ENCODE peak calls at places on chromosomes 7 and 10, in six cellular contexts. D is GM12878, H is HepG2, C is HCT116, Q is K562, R is H1. Z is an unnamed sample.

GRCh38 chr7:123004931-123005330 is 9.4 kb upstream of the TAS2R16 start:
- DNase-seq in D (no peak), H (no peak), C (no peak), Q (no peak), R (no peak), Z (no peak)

GRCh38 chr7:156368053-156368452 is 272.5 kb upstream of the RNF32 start:
- DNase-seq in D (no peak), H (no peak), C (no peak), Q (no peak), R (no peak), Z (no peak)

GRCh38 chr10:114825513-114826253 is 4.1 kb downstream of the FHIP2A start:
- DNase-seq in D (peak; percentile 55), H (no peak), C (no peak), Q (no peak), R (no peak), Z (no peak)

GRCh38 chr10:26839966-26840627 is 20.7 kb downstream of the ABI1 start:
- DNase-seq in D (no peak), H (no peak), C (no peak), Q (no peak), R (no peak), Z (no peak)

GRCh38 chr7:13879994-13880686 is 109.3 kb downstream of the ETV1 start:
- DNase-seq in D (no peak), H (no peak), C (peak; percentile 40), Q (no peak), R (no peak), Z (no peak)

GRCh38 chr7:159130199-159130775 is 14.4 kb downstream of the VIPR2 start:
- DNase-seq in D (no peak), H (no peak), C (no peak), Q (no peak), R (no peak), Z (no peak)

GRCh38 chr7:43849069-43849468 is 20.2 kb downstream of the MRPS24 start:
- DNase-seq in D (no peak), H (no peak), C (no peak), Q (no peak), R (no peak), Z (no peak)

GRCh38 chr10:6396652-6397051 is 183.4 kb downstream of the PRKCQ start:
- DNase-seq in D (no peak), H (no peak), C (no peak), Q (no peak), R (no peak), Z (no peak)

GRCh38 chr10:53314856-53315255 is 542.3 kb upstream of the MBL2 start:
- DNase-seq in D (no peak), H (no peak), C (no peak), Q (no peak), R (no peak), Z (no peak)

GRCh38 chr7:100155553-100156317 is 2.8 kb downstream of the TRAPPC14 start:
- DNase-seq in D (no peak), H (no peak), C (no peak), Q (no peak), R (no peak), Z (no peak)
- TF ChIP-seq YY1 in D (no peak), H (no peak), C (no peak), Q (no peak), R (no peak), Z (no peak)

GRCh38 chr10:112766636-112767035 is 183.4 kb upstream of the TCF7L2 start:
- DNase-seq in D (no peak), H (no peak), C (no peak), Q (no peak), R (no peak), Z (no peak)
- H3K9ac ChIP-seq in D (no peak overlapping the region), H (no peak overlapping the region), C (no peak overlapping the region), Q (no peak overlapping the region), R (no peak overlapping the region), Z (no peak overlapping the region)

DNA sequence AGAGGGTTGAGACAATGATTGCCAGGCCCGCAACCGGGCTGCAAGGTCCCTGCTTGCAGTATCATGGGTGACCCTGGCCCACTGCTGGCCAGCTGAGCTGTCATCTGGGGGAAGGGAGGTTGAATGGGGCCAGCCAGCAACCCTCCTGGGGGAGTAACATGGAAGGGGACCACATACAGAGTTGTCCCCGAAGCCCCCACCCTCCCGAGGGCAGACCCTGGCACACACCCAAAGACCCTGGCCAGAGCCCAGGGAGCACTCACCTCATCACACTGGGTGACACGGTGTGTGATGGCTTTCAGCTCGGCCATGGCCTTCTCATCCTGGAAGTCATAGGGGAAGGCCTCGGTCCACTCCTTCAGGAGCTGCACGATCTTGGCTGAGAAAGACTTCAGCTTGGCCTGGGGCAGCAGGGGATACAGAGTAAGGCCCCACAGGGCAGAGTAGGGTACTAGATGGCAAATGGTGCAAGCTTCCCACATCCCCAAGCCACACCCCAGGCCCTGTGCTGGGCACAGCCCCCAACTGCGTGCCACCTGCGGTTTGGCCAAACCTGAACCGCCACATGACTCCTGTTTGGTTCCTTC is 63.4 kb downstream of the CSGALNACT2 start:
- DNase-seq in D (no peak), H (no peak), C (no peak), Q (peak; percentile 2), R (peak; percentile 43), Z (no peak)
- TF ChIP-seq ZNF274 in D (no peak), H (no peak), C (no peak), Q (no peak), R (no peak), Z (no peak)

DNA sequence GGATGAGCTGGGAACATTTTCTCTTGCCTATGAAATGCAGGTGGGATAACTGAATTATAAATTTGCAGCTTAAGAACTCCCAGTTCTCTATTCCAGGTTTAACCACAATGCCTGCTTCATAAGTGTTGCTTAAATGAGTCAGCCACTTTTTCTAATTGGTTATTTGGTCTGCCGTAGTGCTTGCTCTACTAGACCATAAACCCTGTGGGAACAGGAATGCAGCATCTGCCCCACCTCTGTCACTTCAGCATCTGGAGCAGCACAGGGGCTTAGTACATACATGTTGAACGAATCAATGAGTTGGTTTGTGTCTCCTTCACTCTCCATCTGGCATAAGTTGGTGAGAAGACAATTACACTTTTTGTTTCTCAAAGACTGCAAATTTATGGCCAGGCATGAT is 95.2 kb upstream of the PTER start:
- DNase-seq in D (no peak), H (no peak), C (no peak), Q (no peak), R (no peak), Z (no peak)
- TF ChIP-seq YY1 in D (no peak), H (no peak), C (no peak), Q (no peak), R (no peak), Z (no peak)

GRCh38 chr7:116525913-116526857 is 1.3 kb downstream of the CAV1 start:
- DNase-seq in D (no peak), H (no peak), C (no peak), Q (peak; percentile 94), R (peak; percentile 85), Z (peak; percentile 51)

GRCh38 chr7:116528008-116528789 is 3.4 kb downstream of the CAV1 start:
- DNase-seq in D (no peak), H (no peak), C (peak; percentile 54), Q (no peak), R (no peak), Z (no peak)

GRCh38 chr7:116525298-116525912 is 569 bp downstream of the CAV1 start:
- DNase-seq in D (no peak), H (no peak), C (no peak), Q (peak; percentile 56), R (no peak), Z (peak; percentile 16)

GRCh38 chr7:116527521-116527920 is 2.7 kb downstream of the CAV1 start:
- DNase-seq in D (no peak), H (no peak), C (no peak), Q (no peak), R (no peak), Z (no peak)

GRCh38 chr7:116526897-116527296 is 2.1 kb downstream of the CAV1 start:
- DNase-seq in D (no peak), H (no peak), C (no peak), Q (no peak), R (no peak), Z (no peak)
- H3K9ac ChIP-seq in D (no peak overlapping the region), H (no peak overlapping the region), C (peak overlapping the region; percentile 98), Q (peak overlapping the region; percentile 89), R (peak overlapping the region; percentile 23), Z (peak overlapping the region; percentile 36)

GRCh38 chr10:74926791-74927585 is 100.6 kb downstream of the KAT6B start:
- DNase-seq in D (no peak), H (peak; percentile 79), C (no peak), Q (no peak), R (no peak), Z (no peak)

GRCh38 chr10:74922921-74923320 is 96.5 kb downstream of the KAT6B start:
- DNase-seq in D (no peak), H (no peak), C (no peak), Q (no peak), R (no peak), Z (no peak)

GRCh38 chr10:74923556-74923955 is 97.2 kb downstream of the KAT6B start:
- DNase-seq in D (no peak), H (no peak), C (no peak), Q (no peak), R (no peak), Z (no peak)

GRCh38 chr10:74925716-74926115 is 99.3 kb downstream of the KAT6B start:
- DNase-seq in D (no peak), H (no peak), C (no peak), Q (no peak), R (no peak), Z (no peak)

GRCh38 chr10:74924251-74924954 is 98.0 kb downstream of the KAT6B start:
- DNase-seq in D (no peak), H (no peak), C (peak; percentile 57), Q (no peak), R (no peak), Z (no peak)
- TF ChIP-seq ZNF274 in D (no peak), H (no peak), C (no peak), Q (no peak), R (no peak), Z (no peak)

DNA sequence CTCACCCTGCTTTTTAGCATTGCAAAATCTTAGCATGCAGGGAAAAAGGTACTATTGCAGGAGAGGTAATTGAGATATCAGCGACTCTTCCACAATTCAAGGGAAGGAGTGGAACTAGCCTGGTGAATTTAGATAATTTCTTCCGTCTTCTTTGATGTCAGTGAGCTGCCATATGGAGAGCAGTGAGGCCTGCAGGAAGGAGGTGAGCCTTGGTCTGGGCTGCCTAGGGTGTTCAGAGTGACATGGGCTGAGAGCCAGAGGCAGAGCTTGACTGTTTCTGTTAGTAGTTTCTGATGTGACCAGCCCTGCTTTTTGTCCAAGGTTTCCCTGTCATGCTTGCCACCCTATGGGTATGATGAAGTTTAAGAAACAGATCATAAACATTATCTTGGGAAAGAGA is 28.6 kb downstream of the KAT6B start:
- DNase-seq in D (no peak), H (no peak), C (no peak), Q (peak; percentile 69), R (no peak), Z (no peak)
- TF ChIP-seq YY1 in D (no peak), H (no peak), C (no peak), Q (no peak), R (no peak), Z (no peak)

GRCh38 chr10:132270256-132270655 is 37.5 kb downstream of the STK32C start:
- DNase-seq in D (no peak), H (no peak), C (no peak), Q (no peak), R (no peak), Z (no peak)
- H3K9ac ChIP-seq in D (no peak overlapping the region), H (no peak overlapping the region), C (no peak overlapping the region), Q (no peak overlapping the region), R (no peak overlapping the region), Z (no peak overlapping the region)